ENCODE peak calls at places on chromosomes 3 and 15, in eight cellular contexts. Q, C, V, O, B, M, A and S are unnamed samples.

GRCh38 chr15:74304459-74304858 is 63.0 kb downstream of the CYP11A1 start:
- DNase-seq in B (no peak), C (no peak), A (no peak), Q (no peak), V (no peak), O (no peak), M (no peak), S (no peak)

GRCh38 chr3:32334675-32335074 is 57.0 kb upstream of the CMTM7 start:
- DNase-seq in A (no peak), V (no peak), Q (no peak), B (peak), M (no peak), C (no peak), O (no peak), S (peak)

GRCh38 chr3:32452009-32452408 is 50.6 kb downstream of the CMTM6 start:
- DNase-seq in Q (no peak), O (no peak), C (peak), B (no peak), M (no peak), V (no peak), A (no peak), S (no peak)

GRCh38 chr3:132352556-132353143 is 35.4 kb downstream of the ACP3 start:
- DNase-seq in Q (peak), C (peak), M (peak), V (peak), A (peak), B (peak), O (peak), S (peak)

GRCh38 chr3:22952860-22953259 is 250.3 kb upstream of the UBE2E2 start:
- DNase-seq in B (no peak), O (no peak), A (no peak), C (no peak), V (no peak), M (no peak), Q (no peak), S (no peak)

GRCh38 chr3:185920168-185920567 is 17.6 kb downstream of the TRA2B start:
- DNase-seq in V (no peak), B (no peak), Q (no peak), C (no peak), O (no peak), M (no peak), A (no peak), S (no peak)

GRCh38 chr3:194275231-194275671 is 75.9 kb downstream of the CPN2 start:
- DNase-seq in V (peak), B (no peak), C (no peak), Q (no peak), O (no peak), A (no peak), M (no peak), S (no peak)

GRCh38 chr3:146160233-146160963 is 586 bp downstream of the PLOD2 start:
- DNase-seq in C (peak), M (peak), B (peak), A (peak), V (peak), O (peak), Q (no peak), S (peak)

GRCh38 chr3:65573548-65574116 is 465.1 kb downstream of the MAGI1 start:
- DNase-seq in M (no peak), C (no peak), B (no peak), Q (no peak), A (no peak), V (no peak), O (no peak), S (peak)

GRCh38 chr3:192409203-192409837 is 318.0 kb downstream of the FGF12 start:
- DNase-seq in M (no peak), B (peak), O (no peak), V (no peak), C (no peak), Q (no peak), A (no peak), S (peak)

GRCh38 chr3:66572938-66573710 is 72.3 kb upstream of the LRIG1 start:
- DNase-seq in Q (no peak), B (peak), V (no peak), M (no peak), C (no peak), A (no peak), O (no peak), S (no peak)

GRCh38 chr3:31543375-31543774 is 10.7 kb downstream of the STT3B start:
- DNase-seq in Q (no peak), B (no peak), A (no peak), O (no peak), M (no peak), C (no peak), V (no peak), S (no peak)

GRCh38 chr3:161851941-161852566 is 355.4 kb downstream of the OTOL1 start:
- DNase-seq in M (no peak), A (peak), V (no peak), B (peak), C (peak), Q (peak), O (peak), S (peak)

GRCh38 chr3:169865176-169865800 is 4.4 kb downstream of the LRRC31 start:
- DNase-seq in Q (no peak), C (no peak), B (no peak), M (no peak), V (no peak), A (no peak), O (peak), S (no peak)

GRCh38 chr3:169867584-169868211 is 2.0 kb downstream of the LRRC31 start:
- DNase-seq in C (no peak), V (no peak), Q (no peak), B (no peak), M (no peak), A (no peak), O (no peak), S (no peak)

GRCh38 chr3:169868369-169868768 is 1.4 kb downstream of the LRRC31 start:
- DNase-seq in C (no peak), Q (no peak), B (no peak), A (no peak), M (no peak), O (no peak), V (no peak), S (no peak)

GRCh38 chr3:169871129-169871886 is 1.6 kb upstream of the LRRC31 start:
- DNase-seq in Q (no peak), M (no peak), B (no peak), A (no peak), C (peak), V (no peak), O (peak), S (peak)

GRCh38 chr3:169869484-169870304 is at the start of gene LRRC31:
- DNase-seq in V (no peak), M (no peak), C (no peak), B (no peak), Q (no peak), O (peak), A (no peak), S (no peak)
- H3K4me3 ChIP-seq in V (peak), M (no peak), C (peak), B (no peak), Q (no peak), O (peak), A (no peak), S (no peak)

GRCh38 chr15:76057332-76058000 is 2.3 kb upstream of the TMEM266 start:
- DNase-seq in A (peak), C (peak), Q (no peak), M (peak), O (peak), V (no peak), B (peak), S (peak)

GRCh38 chr15:76058714-76059319 is 968 bp upstream of the TMEM266 start:
- DNase-seq in M (peak), C (no peak), Q (no peak), O (peak), B (peak), V (no peak), A (no peak), S (peak)

GRCh38 chr15:76060098-76060989 is 559 bp downstream of the TMEM266 start:
- DNase-seq in C (no peak), M (peak), Q (no peak), A (no peak), V (no peak), B (no peak), O (no peak), S (no peak)

GRCh38 chr15:76059320-76060097 is at the start of gene TMEM266:
- DNase-seq in Q (no peak), B (peak), O (peak), M (no peak), A (no peak), C (peak), V (peak), S (peak)

DNA sequence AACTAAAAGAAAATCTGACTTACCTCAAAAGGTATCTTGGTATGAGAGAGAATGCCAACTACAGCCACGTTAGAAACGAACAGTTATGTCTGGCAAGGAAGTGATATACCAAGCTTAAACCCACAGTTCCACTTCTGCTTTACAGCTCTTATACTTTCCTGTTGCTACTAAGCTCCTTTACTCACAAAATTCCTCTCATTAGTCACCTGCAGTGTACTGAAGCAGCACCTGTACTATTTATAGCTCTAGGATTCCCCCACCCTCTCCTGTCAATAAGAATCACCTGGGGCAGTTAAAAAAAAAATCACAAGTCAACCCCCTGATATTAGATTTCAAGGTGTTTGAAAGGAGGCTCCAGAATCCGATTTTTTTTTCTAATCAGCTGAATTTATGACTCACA is 2.9 kb upstream of the TMEM266 start:
- DNase-seq in Q (no peak), A (no peak), O (no peak), V (no peak), M (no peak), B (peak), C (no peak), S (peak)
- H3K4me3 ChIP-seq in Q (no peak), A (no peak), O (no peak), V (no peak), M (no peak), B (no peak), C (no peak), S (peak)

GRCh38 chr3:189900578-189900977 is 220.1 kb downstream of the P3H2 start:
- DNase-seq in Q (no peak), A (no peak), C (no peak), B (no peak), O (peak), M (no peak), V (no peak), S (peak)
- H3K4me3 ChIP-seq in Q (no peak), A (no peak), C (no peak), B (no peak), O (no peak), M (no peak), V (no peak), S (no peak)

GRCh38 chr3:187368765-187369450 is 723 bp downstream of the RTP4 start:
- DNase-seq in O (no peak), Q (no peak), A (no peak), V (no peak), M (no peak), B (no peak), C (no peak), S (peak)

GRCh38 chr3:187370051-187370450 is 1.9 kb downstream of the RTP4 start:
- DNase-seq in A (no peak), V (no peak), C (no peak), B (no peak), O (no peak), M (no peak), Q (no peak), S (peak)

GRCh38 chr3:187367561-187368103 is 553 bp upstream of the RTP4 start:
- DNase-seq in O (no peak), A (no peak), V (no peak), Q (no peak), M (no peak), B (no peak), C (no peak), S (no peak)

DNA sequence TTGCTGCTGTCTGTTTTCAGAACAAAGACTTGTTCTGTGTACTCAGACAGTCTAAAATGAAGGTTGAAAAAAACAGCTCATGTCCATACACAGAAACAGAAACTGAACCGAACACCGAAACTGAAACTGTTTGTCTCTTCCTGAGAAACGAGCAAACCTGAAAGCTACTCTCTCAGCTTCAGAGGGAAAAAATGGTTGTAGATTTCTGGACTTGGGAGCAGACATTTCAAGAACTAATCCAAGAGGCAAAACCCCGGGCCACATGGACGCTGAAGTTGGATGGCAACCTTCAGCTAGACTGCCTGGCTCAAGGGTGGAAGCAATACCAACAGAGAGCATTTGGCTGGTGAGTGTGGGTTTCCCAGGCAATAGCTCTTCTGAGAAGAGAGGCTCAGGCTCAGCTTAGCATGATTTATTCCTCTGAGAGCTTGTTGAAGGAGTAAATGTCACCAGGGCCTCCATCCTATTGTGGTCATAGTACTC is at the start of gene RTP4:
- DNase-seq in V (no peak), M (peak), B (no peak), C (no peak), Q (no peak), A (no peak), O (peak), S (peak)
- H3K4me3 ChIP-seq in V (peak), M (peak), B (no peak), C (peak), Q (peak), A (peak), O (peak), S (no peak)

DNA sequence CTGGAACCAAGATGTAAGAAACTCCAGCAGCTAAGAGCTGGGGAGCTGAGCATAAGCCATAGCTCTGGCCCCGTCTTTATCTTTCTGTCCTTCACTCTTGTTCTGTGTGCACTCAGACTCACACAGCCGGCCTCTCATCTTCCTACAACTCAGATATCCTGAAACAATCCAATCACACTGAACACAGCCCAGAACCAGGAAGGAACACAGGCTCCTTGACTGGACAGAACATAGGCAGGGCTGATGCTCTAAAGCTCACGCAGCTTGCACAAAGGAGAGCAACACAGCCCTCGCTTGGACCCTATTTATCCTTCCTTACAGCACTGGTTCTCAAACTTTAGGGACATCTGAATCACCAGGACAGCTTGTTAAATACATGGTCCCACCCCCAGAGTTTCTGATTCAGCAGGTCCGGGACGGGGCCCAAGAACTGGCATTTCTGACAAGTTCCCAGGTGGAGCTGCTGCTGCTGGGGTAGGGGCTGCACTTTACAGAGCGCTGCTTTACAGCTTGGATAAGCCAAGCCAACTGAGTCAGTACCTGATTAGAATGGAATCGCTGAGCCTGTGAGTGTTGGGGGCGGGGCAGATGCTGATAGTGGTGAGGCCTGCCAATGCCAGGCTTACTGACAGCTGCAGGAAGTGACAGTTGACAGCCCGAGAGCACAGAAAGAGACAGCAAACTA is 65.1 kb downstream of the MRPL46 start:
- DNase-seq in V (no peak), C (no peak), Q (no peak), A (no peak), O (no peak), B (peak), M (no peak), S (no peak)
- H3K4me3 ChIP-seq in V (no peak), C (no peak), Q (no peak), A (no peak), O (no peak), B (no peak), M (no peak), S (no peak)

GRCh38 chr15:37056168-37056893 is 44.0 kb downstream of the MEIS2 start:
- DNase-seq in Q (no peak), O (no peak), C (no peak), M (no peak), B (no peak), A (no peak), V (no peak), S (peak)
- H3K4me3 ChIP-seq in Q (no peak), O (no peak), C (no peak), M (no peak), B (no peak), A (no peak), V (no peak), S (no peak)

DNA sequence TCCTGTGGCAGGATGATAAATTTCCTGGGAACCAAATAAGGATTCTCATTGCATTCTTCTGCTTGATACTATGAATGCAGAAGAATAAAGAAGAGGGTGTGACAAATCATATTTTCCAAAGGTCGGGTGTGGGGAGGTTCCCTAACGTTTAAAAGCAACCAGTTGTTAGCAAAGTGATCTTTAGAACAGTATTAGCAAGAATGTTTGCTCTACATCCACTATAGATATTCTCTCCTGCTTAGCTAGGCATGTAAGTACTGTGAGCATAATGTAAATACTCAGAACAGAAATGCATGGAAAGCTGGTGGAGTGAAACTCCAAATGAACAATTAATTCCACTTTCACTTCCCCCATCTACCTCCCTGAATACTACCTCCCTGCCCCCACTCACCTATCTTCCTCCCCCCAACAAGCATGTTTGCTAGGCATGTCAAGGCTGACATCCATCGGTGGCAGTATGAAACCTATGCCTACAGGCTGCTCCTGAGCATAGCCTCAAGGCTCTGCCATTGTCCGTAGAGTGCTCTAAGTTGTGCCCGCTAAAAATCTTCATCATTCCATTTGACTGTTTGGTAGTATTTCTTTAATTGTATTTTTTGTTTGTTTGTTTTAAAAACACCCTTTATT is 329.7 kb downstream of the TIGIT start:
- DNase-seq in C (no peak), M (peak), V (peak), O (no peak), B (no peak), A (no peak), Q (no peak), S (no peak)
- H3K4me3 ChIP-seq in C (peak), M (peak), V (peak), O (no peak), B (no peak), A (peak), Q (peak), S (no peak)